ENCODE peak calls at places on chromosomes 4 and X, in six cellular contexts. B, O, K, Q, W and V are unnamed samples.

GRCh38 chrX:122703762-122704161 is 480.3 kb upstream of the GRIA3 start:
- DNase-seq in B (no peak), O (no peak), K (peak), Q (no peak), W (no peak), V (no peak)

GRCh38 chr4:177699365-177700213 is 257.4 kb upstream of the AGA start:
- DNase-seq in B (no peak), O (no peak), K (peak), Q (no peak), W (no peak), V (no peak)

GRCh38 chr4:3291411-3291968 is 1.3 kb upstream of the RGS12 start:
- DNase-seq in B (peak), O (peak), K (no peak), Q (no peak), W (no peak), V (no peak)

GRCh38 chrX:121256653-121257052 is 209.2 kb downstream of the GLUD2 start:
- DNase-seq in B (no peak), O (no peak), K (peak), Q (no peak), W (no peak), V (no peak)

GRCh38 chr4:185142911-185143595 is at the start of gene SLC25A4:
- DNase-seq in B (peak), O (peak), K (peak), Q (peak), W (peak), V (peak)

GRCh38 chr4:6873792-6874461 is 35.7 kb upstream of the TBC1D14 start:
- DNase-seq in B (peak), O (peak), K (peak), Q (peak), W (peak), V (peak)

GRCh38 chrX:100643943-100644587 is at the start of gene SRPX2:
- DNase-seq in B (peak), O (peak), K (peak), Q (no peak), W (peak), V (no peak)

GRCh38 chr4:6891436-6892170 is 18.0 kb upstream of the TBC1D14 start:
- DNase-seq in B (no peak), O (no peak), K (peak), Q (no peak), W (peak), V (no peak)

GRCh38 chr4:83025563-83025962 is 9.4 kb upstream of the COPS4 start:
- DNase-seq in B (no peak), O (no peak), K (no peak), Q (no peak), W (no peak), V (no peak)

GRCh38 chr4:114208747-114209146 is 229.3 kb upstream of the ARSJ start:
- DNase-seq in B (no peak), O (no peak), K (peak), Q (no peak), W (peak), V (no peak)

GRCh38 chr4:6781561-6781960 is 966 bp upstream of the KIAA0232 start:
- DNase-seq in B (no peak), O (no peak), K (no peak), Q (no peak), W (no peak), V (no peak)

GRCh38 chrX:40996886-40997530 is 88.2 kb upstream of the USP9X start:
- DNase-seq in B (no peak), O (no peak), K (peak), Q (peak), W (peak), V (peak)

GRCh38 chr4:172830295-172830764 is 338.3 kb upstream of the GALNT7 start:
- DNase-seq in B (no peak), O (no peak), K (peak), Q (peak), W (no peak), V (peak)

GRCh38 chrX:109856974-109857373 is 123.9 kb upstream of the ACSL4 start:
- DNase-seq in B (no peak), O (no peak), K (peak), Q (no peak), W (no peak), V (no peak)

GRCh38 chr4:128776794-128777216 is 32.7 kb upstream of the JADE1 start:
- DNase-seq in B (peak), O (peak), K (peak), Q (no peak), W (peak), V (no peak)

GRCh38 chrX:54357414-54358377 is at the start of gene WNK3:
- DNase-seq in B (peak), O (peak), K (peak), Q (peak), W (peak), V (no peak)

GRCh38 chrX:53251307-53251706 is 26.3 kb upstream of the KDM5C start:
- DNase-seq in B (no peak), O (no peak), K (no peak), Q (no peak), W (no peak), V (no peak)

GRCh38 chr4:64713256-64713840 is 304.1 kb upstream of the TECRL start:
- DNase-seq in B (no peak), O (no peak), K (peak), Q (peak), W (peak), V (peak)

GRCh38 chrX:13220916-13221315 is 98.9 kb downstream of the ATXN3L start:
- DNase-seq in B (no peak), O (no peak), K (peak), Q (no peak), W (peak), V (no peak)

GRCh38 chrX:155778844-155779553 is 102.1 kb upstream of the VAMP7 start:
- DNase-seq in B (no peak), O (no peak), K (no peak), Q (no peak), W (no peak), V (no peak)

GRCh38 chr4:139633661-139634060 is 32.0 kb upstream of the MGST2 start:
- DNase-seq in B (peak), O (no peak), K (peak), Q (no peak), W (peak), V (no peak)
- TF ChIP-seq CTCF in B (peak), O (peak), K (peak), Q (no peak), W (peak), V (peak)

GRCh38 chr4:139017861-139018260 is 2.3 kb downstream of the NOCT start:
- DNase-seq in B (no peak), O (no peak), K (peak), Q (no peak), W (no peak), V (no peak)

GRCh38 chr4:139014391-139015268 is 951 bp upstream of the NOCT start:
- DNase-seq in B (peak), O (no peak), K (peak), Q (peak), W (peak), V (peak)

GRCh38 chr4:139015948-139016451 is 419 bp downstream of the NOCT start:
- DNase-seq in B (peak), O (peak), K (peak), Q (peak), W (no peak), V (peak)

GRCh38 chr4:139018501-139018900 is 2.9 kb downstream of the NOCT start:
- DNase-seq in B (no peak), O (no peak), K (no peak), Q (no peak), W (no peak), V (no peak)

DNA sequence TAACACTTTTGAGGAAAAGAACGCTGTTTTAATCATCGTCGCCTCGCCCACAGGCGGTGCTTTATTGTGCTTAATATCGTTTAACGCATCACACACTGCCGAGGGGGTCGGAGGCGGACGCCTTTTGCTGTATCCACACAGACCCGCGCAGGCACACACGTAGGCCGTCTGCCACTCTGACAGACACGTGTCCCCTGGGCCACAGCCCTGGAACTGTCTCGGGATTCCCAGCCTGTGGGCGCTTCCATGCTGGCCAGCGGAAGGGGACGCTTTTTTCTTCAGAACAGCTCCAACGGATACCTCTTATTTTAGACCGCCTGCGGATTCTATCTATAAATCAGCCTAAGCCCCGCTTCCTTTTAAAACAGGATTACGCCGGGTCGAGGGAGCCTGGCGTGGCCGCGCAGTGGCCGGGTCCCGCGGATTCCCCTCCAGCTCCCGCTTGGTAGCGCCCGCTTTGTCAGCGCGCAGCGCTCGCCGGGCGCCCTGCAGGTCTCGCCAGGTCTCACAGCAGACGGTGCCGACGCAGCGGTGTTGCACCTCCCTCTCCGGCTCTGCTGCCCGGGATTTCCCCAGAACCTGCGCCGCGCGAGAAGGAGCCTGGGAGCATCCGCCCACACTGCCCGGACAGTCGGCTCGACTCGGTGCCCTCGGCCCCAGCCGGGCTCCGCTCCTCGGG is at the start of gene NOCT:
- DNase-seq in B (peak), O (peak), K (peak), Q (peak), W (peak), V (peak)
- TF ChIP-seq CTCF in B (peak), O (peak), K (no peak), Q (no peak), W (no peak), V (peak)

GRCh38 chr4:77728420-77728819 is 90.7 kb downstream of the CNOT6L start:
- DNase-seq in B (no peak), O (no peak), K (no peak), Q (no peak), W (no peak), V (no peak)
- TF ChIP-seq CTCF in B (no peak), O (no peak), K (no peak), Q (no peak), W (no peak), V (no peak)

GRCh38 chrX:64642482-64642881 is 247.2 kb upstream of the MTMR8 start:
- DNase-seq in B (no peak), O (no peak), K (no peak), Q (no peak), W (no peak), V (peak)
- TF ChIP-seq CTCF in B (no peak), O (no peak), K (no peak), Q (no peak), W (peak), V (peak)

GRCh38 chr4:31237242-31237641 is 517.1 kb downstream of the PCDH7 start:
- DNase-seq in B (no peak), O (no peak), K (peak), Q (no peak), W (no peak), V (no peak)
- TF ChIP-seq CTCF in B (no peak), O (no peak), K (no peak), Q (no peak), W (no peak), V (no peak)

DNA sequence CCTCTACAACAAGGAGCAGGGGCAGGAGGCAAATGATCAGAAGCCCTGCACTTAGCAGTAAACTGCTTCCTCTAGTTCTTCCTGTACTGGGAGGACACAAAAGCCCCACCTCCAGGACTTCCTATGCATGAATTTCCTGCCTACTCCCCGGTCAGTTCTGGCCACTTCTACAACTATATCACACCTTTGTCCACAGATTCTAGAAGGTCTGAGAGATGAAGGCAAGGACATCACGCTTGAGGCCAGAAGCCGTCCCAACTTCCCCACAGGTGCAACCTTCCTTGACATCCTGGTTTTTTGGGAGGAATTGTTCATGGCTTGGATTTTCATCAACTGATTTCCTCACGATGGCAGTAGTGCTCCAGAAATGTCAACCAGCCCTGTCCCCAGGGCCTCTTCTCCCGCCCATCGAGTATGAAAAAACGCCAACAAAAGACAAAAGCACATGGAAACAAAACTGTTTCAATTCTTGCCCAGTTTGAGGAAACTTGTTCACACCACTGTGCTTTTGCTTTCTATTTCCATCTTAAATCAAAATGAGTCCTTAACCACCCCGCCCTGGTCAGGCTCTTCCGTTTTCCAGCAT is 206.5 kb upstream of the STK26 start:
- DNase-seq in B (peak), O (no peak), K (peak), Q (peak), W (peak), V (peak)
- TF ChIP-seq CTCF in B (peak), O (peak), K (peak), Q (no peak), W (peak), V (peak)

GRCh38 chr4:41287852-41288251 is 31.1 kb downstream of the UCHL1 start:
- DNase-seq in B (no peak), O (no peak), K (no peak), Q (no peak), W (no peak), V (no peak)
- TF ChIP-seq CTCF in B (no peak), O (no peak), K (no peak), Q (no peak), W (no peak), V (no peak)

DNA sequence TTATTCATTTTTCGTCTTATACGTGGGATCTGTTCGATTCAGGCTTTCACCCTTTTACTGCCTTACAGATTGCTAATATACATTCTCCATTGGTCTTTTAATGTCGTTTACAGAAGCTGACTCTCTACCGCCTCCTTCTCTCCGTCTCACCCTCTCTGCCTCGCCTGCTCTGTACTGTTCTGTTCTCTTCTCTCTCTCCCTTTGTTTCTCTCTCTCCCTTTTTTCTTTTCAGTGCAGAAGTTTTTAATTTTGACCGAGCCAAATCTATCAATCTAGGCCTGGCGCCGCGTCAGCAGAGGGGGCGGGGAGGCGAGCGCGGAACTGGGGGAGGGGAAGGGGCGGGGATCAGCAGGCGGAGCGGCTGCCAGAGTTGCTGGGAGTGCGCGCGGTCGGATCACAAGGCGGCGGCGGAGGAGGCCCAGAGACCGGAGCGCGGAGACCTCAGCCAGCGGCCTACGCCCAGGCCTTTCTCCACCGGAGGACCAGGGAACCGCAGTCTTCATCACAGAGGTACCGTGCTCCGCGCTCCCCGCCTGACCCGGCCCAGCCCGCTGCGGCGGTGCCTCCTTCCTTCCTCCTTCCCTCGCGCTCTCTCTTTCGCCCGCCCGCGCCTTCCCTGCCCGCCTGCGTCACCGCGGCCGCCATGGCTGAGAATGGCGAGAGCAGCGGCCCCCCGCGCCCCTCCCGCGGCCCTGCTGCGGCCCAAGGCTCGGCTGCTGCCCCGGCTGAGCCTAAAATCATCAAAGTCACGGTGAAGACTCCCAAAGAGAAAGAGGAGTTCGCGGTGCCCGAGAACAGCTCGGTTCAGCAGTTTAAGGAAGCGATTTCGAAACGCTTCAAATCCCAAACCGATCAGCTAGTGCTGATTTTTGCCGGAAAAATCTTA is at the start of gene UBQLN2:
- DNase-seq in B (peak), O (peak), K (peak), Q (peak), W (peak), V (peak)
- TF ChIP-seq CTCF in B (no peak), O (no peak), K (peak), Q (no peak), W (peak), V (no peak)

GRCh38 chr4:150589174-150589573 is 7.2 kb downstream of the MAB21L2 start:
- DNase-seq in B (no peak), O (no peak), K (no peak), Q (no peak), W (no peak), V (no peak)

GRCh38 chr4:150591284-150591874 is 9.4 kb downstream of the MAB21L2 start:
- DNase-seq in B (no peak), O (no peak), K (no peak), Q (no peak), W (no peak), V (no peak)

GRCh38 chr4:150591904-150592303 is 10.0 kb downstream of the MAB21L2 start:
- DNase-seq in B (no peak), O (no peak), K (no peak), Q (no peak), W (no peak), V (no peak)

GRCh38 chr4:150598906-150599305 is 17.0 kb downstream of the MAB21L2 start:
- DNase-seq in B (no peak), O (no peak), K (no peak), Q (no peak), W (no peak), V (no peak)

DNA sequence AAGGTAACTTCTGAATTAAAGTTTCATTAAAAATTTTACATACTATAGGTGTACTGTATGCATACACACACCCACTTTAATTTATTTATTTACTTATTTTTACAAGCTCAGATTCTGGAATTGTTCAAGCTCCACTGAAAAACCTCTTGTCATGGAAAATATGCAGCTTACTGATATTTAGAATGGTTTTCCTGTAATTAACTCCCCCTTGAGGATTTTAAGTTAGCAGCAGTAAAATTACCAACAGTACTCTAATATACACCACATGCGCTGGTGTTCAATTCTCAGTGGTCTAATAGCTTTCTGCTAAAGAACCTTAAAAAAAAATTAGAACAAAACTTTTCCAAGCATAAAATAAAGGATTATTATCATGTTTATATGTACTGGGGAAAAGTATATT is 12.0 kb downstream of the MAB21L2 start:
- DNase-seq in B (no peak), O (no peak), K (peak), Q (no peak), W (no peak), V (no peak)
- TF ChIP-seq CTCF in B (peak), O (no peak), K (peak), Q (no peak), W (peak), V (no peak)

GRCh38 chr4:26135331-26135730 is 185.5 kb upstream of the RBPJ start:
- DNase-seq in B (no peak), O (no peak), K (no peak), Q (no peak), W (no peak), V (no peak)

GRCh38 chr4:26133840-26134239 is 187.0 kb upstream of the RBPJ start:
- DNase-seq in B (no peak), O (no peak), K (no peak), Q (no peak), W (no peak), V (no peak)

GRCh38 chr4:26131053-26131452 is 189.8 kb upstream of the RBPJ start:
- DNase-seq in B (no peak), O (no peak), K (no peak), Q (no peak), W (no peak), V (no peak)

GRCh38 chr4:26131711-26132110 is 189.1 kb upstream of the RBPJ start:
- DNase-seq in B (no peak), O (no peak), K (no peak), Q (peak), W (no peak), V (peak)

DNA sequence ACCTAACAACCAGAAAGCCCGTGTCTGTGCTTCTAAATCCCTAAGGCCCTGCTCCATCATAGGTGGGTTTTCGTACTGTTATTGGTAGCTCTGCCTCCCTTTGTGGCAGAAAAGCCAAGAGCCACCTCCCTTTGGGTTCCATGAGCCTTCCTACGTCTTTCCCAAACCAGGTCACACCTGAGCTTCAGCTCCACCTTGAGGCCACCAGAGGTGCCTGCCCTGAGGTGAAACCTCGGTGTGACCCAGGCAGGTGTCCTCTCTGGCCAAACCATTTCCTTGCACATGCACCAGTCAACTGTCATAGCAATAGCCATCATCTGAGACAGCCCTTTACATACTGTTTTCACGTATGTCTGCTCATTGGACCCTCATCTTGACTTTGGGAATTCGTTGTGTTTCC is 188.0 kb upstream of the RBPJ start:
- DNase-seq in B (no peak), O (no peak), K (no peak), Q (peak), W (no peak), V (no peak)
- TF ChIP-seq CTCF in B (peak), O (no peak), K (no peak), Q (no peak), W (peak), V (peak)